ENCODE peak calls at places on chromosomes 6 and 20, in ten cellular contexts. X is cardiac muscle cell; N is pancreas; U is CD8-positive, alpha-beta T cell; K is colonic mucosa; M is HCT116; Z is left lung; V is AG04450; A is neural progenitor cell; P is endodermal cell. T is an unnamed sample. For H3K9me3, the result is how much of the 10 kb centered on the place peaks cover.

GRCh38 chr6:158172001-158172400 is 3.9 kb downstream of the GTF2H5 start:
- DNase-seq in M (no peak), Z (no peak), V (no peak), K (no peak), N (no peak), A (no peak), X (no peak), U (no peak), P (no peak), T (no peak)

GRCh38 chr6:73774311-73774766 is 78.3 kb downstream of the CD109 start:
- DNase-seq in P (no peak), N (no peak), A (no peak), X (peak), U (no peak), V (peak), Z (no peak), K (no peak), M (peak), T (no peak)

GRCh38 chr6:29967379-29968010 is 25.2 kb downstream of the HLA-A start:
- DNase-seq in P (no peak), V (no peak), A (peak), N (peak), M (peak), U (no peak), K (peak), Z (no peak), X (no peak), T (peak)

GRCh38 chr6:90811596-90812226 is 224.8 kb upstream of the MAP3K7 start:
- DNase-seq in P (no peak), U (no peak), K (no peak), Z (no peak), M (no peak), V (no peak), X (no peak), N (no peak), A (no peak), T (no peak)

GRCh38 chr6:43776115-43776798 is 6.2 kb downstream of the VEGFA start:
- DNase-seq in Z (no peak), N (peak), V (no peak), P (no peak), X (no peak), U (no peak), M (no peak), A (no peak), K (peak), T (no peak)

GRCh38 chr6:158374020-158374419 is 61.8 kb downstream of the TULP4 start:
- DNase-seq in P (no peak), U (no peak), M (no peak), Z (no peak), V (no peak), A (no peak), N (no peak), K (no peak), X (no peak), T (no peak)

GRCh38 chr6:77930945-77931344 is 278.1 kb downstream of the MEI4 start:
- DNase-seq in U (no peak), X (no peak), A (no peak), M (no peak), P (no peak), Z (no peak), N (no peak), K (no peak), V (no peak), T (no peak)

GRCh38 chr20:58690851-58691250 is 1.7 kb upstream of the NPEPL1 start:
- DNase-seq in U (no peak), Z (no peak), M (no peak), P (peak), V (no peak), A (no peak), X (no peak), N (no peak), K (no peak), T (no peak)

GRCh38 chr6:100078509-100078908 is 84.5 kb upstream of the MCHR2 start:
- DNase-seq in A (peak), P (peak), Z (no peak), U (no peak), V (no peak), N (no peak), X (peak), M (peak), K (no peak), T (no peak)

GRCh38 chr6:21396313-21396712 is 197.2 kb upstream of the SOX4 start:
- DNase-seq in V (no peak), Z (no peak), N (no peak), X (no peak), K (no peak), U (no peak), A (no peak), M (no peak), P (no peak), T (no peak)

GRCh38 chr6:30749554-30750378 is 5.4 kb upstream of the IER3 start:
- DNase-seq in K (peak), A (no peak), M (peak), X (no peak), N (peak), V (no peak), U (no peak), Z (no peak), P (no peak), T (peak)

GRCh38 chr6:87139236-87139635 is 16.1 kb upstream of the ZNF292 start:
- DNase-seq in V (no peak), K (peak), P (no peak), A (peak), U (no peak), M (peak), X (peak), N (no peak), Z (no peak), T (peak)

GRCh38 chr6:134291156-134291555 is 26.8 kb downstream of the SGK1 start:
- DNase-seq in N (no peak), A (no peak), M (no peak), X (no peak), U (no peak), Z (no peak), V (no peak), P (no peak), K (no peak), T (no peak)

GRCh38 chr6:128343666-128344065 is 176.7 kb downstream of the PTPRK start:
- DNase-seq in V (peak), M (no peak), K (no peak), N (no peak), A (no peak), U (no peak), P (no peak), X (no peak), Z (no peak), T (no peak)

GRCh38 chr6:74091133-74091793 is 395.3 kb downstream of the CD109 start:
- DNase-seq in N (no peak), V (no peak), K (no peak), U (no peak), P (no peak), A (peak), X (peak), M (peak), Z (no peak), T (no peak)

GRCh38 chr6:12485226-12485764 is 195.1 kb downstream of the EDN1 start:
- DNase-seq in M (no peak), U (no peak), V (no peak), Z (no peak), N (no peak), P (no peak), K (no peak), A (no peak), X (no peak), T (no peak)

GRCh38 chr6:24864345-24864744 is 65.6 kb upstream of the ARMH2 start:
- DNase-seq in N (no peak), Z (no peak), A (no peak), X (peak), P (no peak), U (no peak), M (no peak), V (peak), K (no peak), T (no peak)

GRCh38 chr6:33416386-33417126 is 1.4 kb downstream of the CUTA start:
- DNase-seq in A (no peak), U (no peak), Z (no peak), M (no peak), P (no peak), X (no peak), K (no peak), V (no peak), N (no peak), T (no peak)

GRCh38 chr20:55740076-55740475 is 265.2 kb downstream of the CBLN4 start:
- DNase-seq in A (no peak), X (no peak), M (no peak), V (no peak), U (no peak), K (no peak), P (no peak), Z (no peak), N (no peak), T (no peak)
- H3K9me3 ChIP-seq in A (under half), X (under half), M (under half), V (under half), U (under half), K (under half), P (half or more), Z (under half), N (under half), T (under half)

DNA sequence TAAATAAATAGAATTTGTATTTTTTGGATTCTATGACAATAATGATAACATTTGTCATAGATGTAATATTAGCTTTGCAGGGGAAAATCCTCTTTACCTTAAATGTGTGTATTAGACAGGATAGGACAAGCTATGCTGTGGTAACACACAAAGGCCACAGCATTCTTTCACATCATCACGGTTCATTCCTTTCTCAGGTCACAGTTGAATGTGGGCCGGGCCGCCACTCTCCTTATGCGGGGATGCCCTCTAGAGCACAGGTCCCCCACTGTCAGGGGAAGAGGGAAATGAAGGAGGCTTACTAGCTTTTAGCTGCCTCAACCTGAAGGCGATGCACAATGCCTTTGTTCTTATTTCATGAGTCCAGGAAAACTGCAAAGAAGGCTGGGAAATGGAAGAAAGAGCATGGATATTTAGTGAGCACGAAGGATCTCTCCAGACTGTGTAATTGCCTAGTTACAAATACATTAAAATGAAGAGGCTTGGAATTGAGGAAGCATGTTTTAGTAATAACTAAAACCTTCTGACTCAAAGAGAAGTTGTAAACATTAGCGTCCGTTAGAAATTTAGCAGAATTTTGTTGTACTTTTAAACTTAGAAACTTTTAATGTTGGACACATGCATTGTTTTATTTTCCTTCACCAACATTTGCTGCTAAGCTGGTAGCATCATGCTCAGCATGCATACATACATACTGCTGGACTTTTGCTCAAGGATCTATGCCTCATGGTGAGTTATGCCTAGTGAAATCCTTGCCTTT is 248.9 kb upstream of the FOXQ1 start:
- DNase-seq in P (peak), K (no peak), Z (no peak), U (no peak), M (no peak), A (peak), X (no peak), N (no peak), V (no peak), T (no peak)
- TF ChIP-seq CTCF in P (peak), K (no peak), Z (no peak), U (no peak), M (no peak), A (peak), X (no peak), N (no peak), V (no peak), T (no peak)

GRCh38 chr6:116877743-116878142 is 701 bp downstream of the RFX6 start:
- DNase-seq in V (no peak), N (no peak), P (peak), K (no peak), U (no peak), M (no peak), Z (no peak), A (peak), X (no peak), T (no peak)
- H3K4me3 ChIP-seq in V (no peak), N (no peak), P (peak), K (peak), U (no peak), M (no peak), Z (no peak), A (peak), X (peak), T (no peak)

GRCh38 chr20:62040381-62040922 is 25.2 kb downstream of the TAF4 start:
- DNase-seq in U (no peak), Z (peak), V (no peak), M (no peak), K (no peak), A (no peak), N (no peak), X (no peak), P (no peak), T (no peak)
- H3K9me3 ChIP-seq in U (under half), Z (under half), V (under half), M (under half), K (under half), A (under half), N (under half), X (under half), P (under half), T (under half)

GRCh38 chr20:32468860-32469259 is 110.7 kb downstream of the ASXL1 start:
- DNase-seq in N (peak), Z (peak), X (no peak), P (no peak), K (no peak), U (no peak), A (no peak), V (no peak), M (no peak), T (no peak)

GRCh38 chr20:32468313-32468640 is 110.1 kb downstream of the ASXL1 start:
- DNase-seq in K (peak), A (no peak), V (no peak), M (no peak), P (no peak), N (peak), X (no peak), U (no peak), Z (peak), T (peak)

GRCh38 chr20:32472581-32473207 is 112.4 kb downstream of the NOL4L start:
- DNase-seq in K (no peak), X (no peak), A (no peak), Z (peak), M (no peak), U (no peak), N (no peak), V (no peak), P (no peak), T (no peak)

GRCh38 chr20:32470940-32471339 is 112.8 kb downstream of the ASXL1 start:
- DNase-seq in P (no peak), Z (peak), A (no peak), N (no peak), V (no peak), M (no peak), U (no peak), K (no peak), X (no peak), T (no peak)

DNA sequence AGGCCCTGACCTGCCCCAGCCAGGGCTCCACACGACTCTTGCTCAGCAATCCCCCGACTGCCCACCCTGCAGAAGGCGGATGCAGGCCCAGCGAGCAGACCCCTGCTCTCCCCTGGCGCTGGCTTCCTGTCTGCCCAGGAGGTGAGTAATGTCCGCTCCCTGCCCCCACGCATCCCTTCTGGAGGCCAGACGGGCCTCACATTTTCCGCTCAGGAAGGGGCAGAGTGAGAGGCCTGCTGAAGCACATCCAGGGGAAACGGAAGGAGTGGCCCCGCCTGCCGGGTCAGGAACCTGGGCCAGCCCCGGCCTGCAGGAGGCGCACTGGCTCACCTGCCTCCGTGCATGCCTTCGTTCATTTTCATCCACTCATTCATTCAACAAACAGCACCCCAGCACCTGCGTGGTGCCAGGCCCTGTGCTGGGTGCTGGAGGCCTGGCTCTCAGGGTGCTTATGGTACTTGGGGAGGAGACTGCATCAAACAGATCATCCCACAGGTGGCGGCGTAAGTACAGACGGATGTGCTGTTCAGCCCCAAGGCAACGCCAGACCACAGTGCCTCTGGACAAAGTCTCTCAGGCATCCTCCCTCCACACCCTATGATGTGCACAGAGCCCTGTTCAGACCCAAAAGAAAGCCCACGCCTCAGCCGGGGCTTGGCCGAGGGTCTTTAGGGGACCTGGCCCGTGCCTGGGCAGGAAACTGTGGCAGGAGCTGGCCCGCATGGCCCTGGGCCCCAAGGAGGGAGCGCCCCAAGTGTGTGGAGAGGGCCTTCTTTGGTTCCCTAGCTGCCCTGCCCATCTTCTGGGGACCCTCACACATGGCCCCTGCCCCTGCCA is 112.1 kb downstream of the ASXL1 start:
- DNase-seq in V (no peak), M (peak), U (no peak), N (peak), Z (peak), P (peak), A (peak), K (peak), X (peak), T (peak)
- TF ChIP-seq CTCF in V (peak), M (peak), U (no peak), N (no peak), Z (peak), P (peak), A (peak), K (peak), X (peak), T (peak)

GRCh38 chr6:151690768-151691562 is 116.5 kb upstream of the ESR1 start:
- DNase-seq in Z (no peak), U (no peak), M (no peak), A (no peak), N (no peak), V (no peak), X (no peak), P (no peak), K (no peak), T (no peak)
- H3K4me3 ChIP-seq in Z (peak), U (peak), M (no peak), A (no peak), N (no peak), V (no peak), X (no peak), P (no peak), K (no peak), T (no peak)

T was measured in mucosa of descending colon.